ENCODE peak calls at places on chromosomes 13 and 19, in six cellular contexts. One of them, this sample, is unnamed.

GRCh38 chr13:109743706-109744453 is 42.5 kb downstream of the IRS2 start:
- DNase-seq in posterior cingulate gyrus: no peak
- DNase-seq in fibroblast of pulmonary artery: peak
- DNase-seq in Peyer's patch: no peak
- DNase-seq in omental fat pad: no peak
- DNase-seq in aorta: no peak
- DNase-seq in this sample: peak

GRCh38 chr19:46990998-46991676 is 28.5 kb upstream of the NPAS1 start:
- DNase-seq in posterior cingulate gyrus: peak
- DNase-seq in Peyer's patch: peak
- DNase-seq in fibroblast of pulmonary artery: peak
- DNase-seq in aorta: peak
- DNase-seq in omental fat pad: peak
- DNase-seq in this sample: peak

GRCh38 chr19:907183-907853 is 5.7 kb downstream of the R3HDM4 start:
- DNase-seq in posterior cingulate gyrus: no peak
- DNase-seq in omental fat pad: no peak
- DNase-seq in aorta: no peak
- DNase-seq in fibroblast of pulmonary artery: no peak
- DNase-seq in Peyer's patch: peak
- DNase-seq in this sample: no peak

GRCh38 chr13:94177041-94177440 is 302.4 kb downstream of the DCT start:
- DNase-seq in Peyer's patch: no peak
- DNase-seq in aorta: no peak
- DNase-seq in posterior cingulate gyrus: no peak
- DNase-seq in omental fat pad: no peak
- DNase-seq in fibroblast of pulmonary artery: no peak
- DNase-seq in this sample: no peak

GRCh38 chr13:34044660-34045080 is 226.7 kb downstream of the RFC3 start:
- DNase-seq in fibroblast of pulmonary artery: peak
- DNase-seq in Peyer's patch: no peak
- DNase-seq in aorta: no peak
- DNase-seq in omental fat pad: no peak
- DNase-seq in posterior cingulate gyrus: no peak
- DNase-seq in this sample: peak

GRCh38 chr13:48192536-48192935 is 40.5 kb upstream of the ITM2B start:
- DNase-seq in omental fat pad: no peak
- DNase-seq in aorta: no peak
- DNase-seq in Peyer's patch: no peak
- DNase-seq in posterior cingulate gyrus: no peak
- DNase-seq in fibroblast of pulmonary artery: no peak
- DNase-seq in this sample: no peak

GRCh38 chr19:50657672-50658437 is 8.6 kb downstream of the C19orf81 start:
- DNase-seq in Peyer's patch: peak
- DNase-seq in fibroblast of pulmonary artery: peak
- DNase-seq in posterior cingulate gyrus: peak
- DNase-seq in omental fat pad: peak
- DNase-seq in aorta: peak
- DNase-seq in this sample: peak

GRCh38 chr13:29418026-29418425 is 177.5 kb downstream of the SLC7A1 start:
- DNase-seq in fibroblast of pulmonary artery: no peak
- DNase-seq in Peyer's patch: no peak
- DNase-seq in omental fat pad: no peak
- DNase-seq in posterior cingulate gyrus: no peak
- DNase-seq in aorta: no peak
- DNase-seq in this sample: no peak

GRCh38 chr19:7600721-7601120 is 5.1 kb downstream of the CAMSAP3 start:
- DNase-seq in fibroblast of pulmonary artery: no peak
- DNase-seq in aorta: no peak
- DNase-seq in omental fat pad: no peak
- DNase-seq in Peyer's patch: no peak
- DNase-seq in posterior cingulate gyrus: no peak
- DNase-seq in this sample: no peak

GRCh38 chr19:47049307-47049700 is 880 bp upstream of the TMEM160 start:
- DNase-seq in omental fat pad: no peak
- DNase-seq in Peyer's patch: no peak
- DNase-seq in aorta: no peak
- DNase-seq in fibroblast of pulmonary artery: peak
- DNase-seq in posterior cingulate gyrus: no peak
- DNase-seq in this sample: peak

GRCh38 chr13:49428041-49428763 is 15.7 kb downstream of the CAB39L start:
- DNase-seq in omental fat pad: no peak
- DNase-seq in posterior cingulate gyrus: no peak
- DNase-seq in aorta: no peak
- DNase-seq in fibroblast of pulmonary artery: no peak
- DNase-seq in Peyer's patch: no peak
- DNase-seq in this sample: no peak

GRCh38 chr19:7366701-7367420 is 18.1 kb downstream of the ARHGEF18 start:
- DNase-seq in fibroblast of pulmonary artery: peak
- DNase-seq in Peyer's patch: no peak
- DNase-seq in omental fat pad: no peak
- DNase-seq in posterior cingulate gyrus: no peak
- DNase-seq in aorta: peak
- DNase-seq in this sample: peak

GRCh38 chr19:43759515-43759914 is 4.8 kb upstream of the SMG9 start:
- DNase-seq in Peyer's patch: no peak
- DNase-seq in fibroblast of pulmonary artery: no peak
- DNase-seq in aorta: no peak
- DNase-seq in posterior cingulate gyrus: no peak
- DNase-seq in omental fat pad: no peak
- DNase-seq in this sample: peak

GRCh38 chr13:78660130-78660857 is 1.3 kb upstream of the OBI1 start:
- DNase-seq in Peyer's patch: peak
- DNase-seq in aorta: no peak
- DNase-seq in posterior cingulate gyrus: peak
- DNase-seq in omental fat pad: no peak
- DNase-seq in fibroblast of pulmonary artery: no peak
- DNase-seq in this sample: peak

GRCh38 chr13:90562388-90562787 is 785.1 kb upstream of the MIR17HG start:
- DNase-seq in fibroblast of pulmonary artery: no peak
- DNase-seq in posterior cingulate gyrus: no peak
- DNase-seq in omental fat pad: no peak
- DNase-seq in Peyer's patch: no peak
- DNase-seq in aorta: no peak
- DNase-seq in this sample: no peak